ENCODE peak calls at places on chromosomes 13 and 19, in four cellular contexts. T, D, B and F are unnamed samples.

GRCh38 chr19:2055871-2056809 is 5.1 kb upstream of the MKNK2 start:
- DNase-seq in T (no peak), D (peak; percentile 92), B (no peak), F (no peak)

GRCh38 chr13:21365574-21365973 is 93.5 kb downstream of the ZDHHC20 start:
- DNase-seq in T (no peak), D (no peak), B (no peak), F (no peak)

GRCh38 chr19:7575426-7576040 is 20.1 kb upstream of the CAMSAP3 start:
- DNase-seq in T (no peak), D (peak; percentile 63), B (no peak), F (no peak)

GRCh38 chr13:31518666-31519065 is 220.7 kb upstream of the RXFP2 start:
- DNase-seq in T (no peak), D (no peak), B (no peak), F (no peak)

GRCh38 chr19:45164577-45165335 is 4.0 kb upstream of the NKPD1 start:
- DNase-seq in T (peak; percentile 64), D (peak; percentile 54), B (peak; percentile 79), F (no peak)

GRCh38 chr19:38900816-38901215 is 1.0 kb downstream of the NFKBIB start:
- DNase-seq in T (no peak), D (no peak), B (no peak), F (no peak)

GRCh38 chr13:48973845-48974431 is 1.8 kb upstream of the FNDC3A start:
- DNase-seq in T (no peak), D (no peak), B (no peak), F (no peak)

GRCh38 chr19:40756502-40757110 is 5.6 kb downstream of the SNRPA start:
- DNase-seq in T (no peak), D (no peak), B (no peak), F (no peak)

GRCh38 chr13:76980075-76980718 is 11.7 kb upstream of the CLN5 start:
- DNase-seq in T (no peak), D (peak; percentile 75), B (peak; percentile 43), F (peak; percentile 100)

GRCh38 chr13:19860884-19861655 is 2.4 kb downstream of the ZMYM5 start:
- DNase-seq in T (no peak), D (no peak), B (peak; percentile 77), F (no peak)

GRCh38 chr19:50167314-50167721 is 4.2 kb upstream of the IZUMO2 start:
- DNase-seq in T (no peak), D (no peak), B (peak; percentile 15), F (peak; percentile 28)

GRCh38 chr19:1102407-1103106 is 1.2 kb upstream of the GPX4 start:
- DNase-seq in T (peak; percentile 93), D (peak; percentile 57), B (peak; percentile 91), F (no peak)

GRCh38 chr19:9869008-9869617 is 34.0 kb downstream of the PIN1 start:
- DNase-seq in T (no peak), D (no peak), B (no peak), F (no peak)

GRCh38 chr13:99974939-99975561 is 3.5 kb upstream of the ZIC5 start:
- DNase-seq in T (no peak), D (no peak), B (no peak), F (no peak)

GRCh38 chr13:61608138-61608537 is 192.5 kb upstream of the PCDH20 start:
- DNase-seq in T (no peak), D (no peak), B (no peak), F (no peak)

GRCh38 chr13:114079601-114080536 is 52.6 kb downstream of the RASA3 start:
- DNase-seq in T (no peak), D (no peak), B (no peak), F (no peak)

GRCh38 chr13:19769854-19770253 is 12.9 kb downstream of the PSPC1 start:
- DNase-seq in T (no peak), D (no peak), B (no peak), F (no peak)

GRCh38 chr19:33064778-33065550 is at the start of gene RHPN2:
- DNase-seq in T (no peak), D (peak; percentile 86), B (peak; percentile 43), F (peak; percentile 90)

GRCh38 chr13:110047511-110047910 is 259.4 kb downstream of the COL4A1 start:
- DNase-seq in T (no peak), D (no peak), B (no peak), F (no peak)

GRCh38 chr13:110338441-110339101 is 31.5 kb downstream of the COL4A2 start:
- DNase-seq in T (no peak), D (no peak), B (no peak), F (no peak)

GRCh38 chr19:20171285-20171684 is 4.3 kb downstream of the ZNF486 start:
- DNase-seq in T (no peak), D (no peak), B (no peak), F (no peak)

GRCh38 chr13:100796463-100796862 is 121.9 kb upstream of the TMTC4 start:
- DNase-seq in T (no peak), D (no peak), B (no peak), F (no peak)

GRCh38 chr19:579842-580155 is 7.4 kb downstream of the BSG start:
- DNase-seq in T (no peak), D (no peak), B (no peak), F (no peak)

GRCh38 chr19:32748497-32748896 is 28.9 kb downstream of the TDRD12 start:
- DNase-seq in T (no peak), D (peak; percentile 34), B (peak; percentile 12), F (no peak)

GRCh38 chr13:112229445-112229844 is 146.7 kb upstream of the SPACA7 start:
- DNase-seq in T (no peak), D (no peak), B (no peak), F (no peak)
- TF ChIP-seq TARDBP in T (no peak), D (no peak), B (no peak), F (no peak)

GRCh38 chr13:41019578-41020347 is 647 bp upstream of the ELF1 start:
- DNase-seq in T (no peak), D (no peak), B (peak; percentile 80), F (no peak)

GRCh38 chr13:41017744-41018582 is 1.2 kb downstream of the ELF1 start:
- DNase-seq in T (no peak), D (no peak), B (peak; percentile 58), F (no peak)

GRCh38 chr13:41018583-41018909 is 570 bp downstream of the ELF1 start:
- DNase-seq in T (no peak), D (no peak), B (no peak), F (no peak)

GRCh38 chr13:41017153-41017552 is 2.0 kb downstream of the ELF1 start:
- DNase-seq in T (no peak), D (peak; percentile 52), B (no peak), F (no peak)

DNA sequence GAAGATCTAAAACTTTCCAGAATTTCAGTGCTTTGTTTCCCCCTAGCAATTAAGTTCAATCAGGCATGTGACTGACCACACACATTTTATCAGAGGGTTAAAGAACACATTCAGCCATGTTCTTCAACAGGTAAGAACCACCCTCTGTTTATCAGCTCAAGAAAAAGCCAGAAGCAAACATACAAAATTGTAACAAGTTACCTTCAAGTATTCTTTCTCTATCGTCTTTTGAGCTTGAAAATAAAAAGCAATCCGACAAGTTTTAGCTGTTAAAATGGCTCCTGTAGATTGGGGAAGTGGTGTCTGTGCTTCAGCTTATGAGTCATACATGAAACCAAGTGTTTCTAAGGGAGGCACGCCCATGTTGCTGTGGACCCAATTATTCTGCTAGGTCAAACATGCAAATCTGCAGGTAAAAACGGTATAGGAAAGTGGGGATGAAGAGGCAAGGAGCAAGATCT is at the start of gene ELF1:
- DNase-seq in T (peak; percentile 88), D (peak; percentile 84), B (peak; percentile 65), F (peak; percentile 53)
- TF ChIP-seq TARDBP in T (no peak), D (no peak), B (no peak), F (no peak)

DNA sequence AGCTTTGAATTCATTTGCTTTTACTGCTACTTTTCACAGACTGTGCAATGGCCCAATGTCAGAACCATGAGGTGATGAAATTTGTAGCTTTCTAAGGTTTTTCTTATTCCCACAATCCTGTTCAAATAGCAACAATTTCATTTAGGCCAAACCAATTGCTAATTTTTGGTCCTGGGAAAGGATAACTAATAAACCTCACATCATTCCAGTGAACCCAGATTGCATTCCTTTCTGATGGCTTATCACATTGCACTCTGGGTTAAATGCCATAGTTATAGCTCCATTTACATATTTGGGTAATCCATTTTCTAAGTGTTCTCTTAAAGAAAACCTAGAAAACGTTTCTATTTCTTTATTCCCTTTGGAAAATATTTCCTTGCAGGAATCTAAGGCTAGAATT is 22.9 kb upstream of the POMP start:
- DNase-seq in T (no peak), D (no peak), B (no peak), F (no peak)
- TF ChIP-seq TARDBP in T (no peak), D (no peak), B (no peak), F (no peak)

GRCh38 chr19:3970313-3970807 is 539 bp downstream of the DAPK3 start:
- DNase-seq in T (no peak), D (no peak), B (no peak), F (no peak)

GRCh38 chr19:3968556-3969434 is 2.1 kb downstream of the DAPK3 start:
- DNase-seq in T (no peak), D (peak; percentile 64), B (peak; percentile 98), F (peak; percentile 80)

GRCh38 chr19:3966051-3967017 is 4.6 kb downstream of the DAPK3 start:
- DNase-seq in T (no peak), D (no peak), B (no peak), F (no peak)

GRCh38 chr19:3970808-3971598 is at the start of gene DAPK3:
- DNase-seq in T (peak; percentile 91), D (peak; percentile 98), B (peak; percentile 95), F (peak; percentile 92)

DNA sequence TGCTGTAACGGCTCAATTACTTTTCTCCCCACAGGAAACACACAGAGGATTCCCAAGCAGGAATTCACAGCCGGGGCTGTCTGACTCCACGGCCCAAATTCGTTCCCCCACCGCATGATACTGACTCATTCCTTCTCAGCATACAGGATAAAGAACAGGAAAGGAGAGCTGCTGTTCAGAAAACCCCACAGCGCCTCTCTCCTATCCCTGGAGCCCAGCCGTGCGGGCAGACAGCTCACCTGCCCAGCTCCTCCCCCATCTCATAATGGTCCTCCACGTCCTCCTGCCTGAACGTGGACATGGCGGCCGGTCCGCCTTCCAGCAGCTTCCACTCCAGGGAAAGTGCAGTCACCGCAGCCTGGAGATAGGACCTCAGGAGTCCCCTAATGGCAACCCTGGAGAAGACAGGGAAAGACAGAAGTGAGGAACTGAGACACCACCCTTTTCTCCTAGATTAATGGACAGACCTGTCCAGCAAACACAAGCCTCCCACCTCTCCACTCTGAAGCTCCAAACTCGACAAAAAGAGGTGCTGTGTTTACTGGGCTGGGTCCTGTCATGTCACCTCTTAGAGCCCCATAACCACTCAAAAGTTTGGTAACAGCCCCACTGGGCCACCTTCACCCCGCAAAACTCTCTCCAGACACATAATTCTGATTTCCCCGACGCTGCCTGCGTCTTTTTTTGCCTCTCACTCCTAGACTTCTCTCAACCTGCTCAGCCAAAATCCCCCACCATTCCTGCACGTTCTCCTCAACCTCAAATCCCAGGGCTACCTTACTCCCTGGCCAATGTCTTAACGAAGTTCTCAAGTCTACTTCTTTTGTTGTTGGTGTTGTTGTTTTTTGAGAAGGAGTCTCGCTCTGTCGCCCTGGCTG is 1.2 kb downstream of the DAPK3 start:
- DNase-seq in T (no peak), D (peak; percentile 61), B (peak; percentile 54), F (peak; percentile 33)
- TF ChIP-seq TARDBP in T (no peak), D (no peak), B (no peak), F (no peak)